ENCODE peak calls at places on chromosomes 3 and 15, in eight cellular contexts. W is neuronal stem cell, M is skeletal muscle cell, X is gastrocnemius medialis, V is heart right ventricle, Q is right cardiac atrium, N is bronchial epithelial cell, K is cardiac muscle cell. C is an unnamed sample.

GRCh38 chr3:63967675-63968611 is 55.4 kb downstream of the PSMD6 start:
- DNase-seq in M (no peak), K (peak), X (no peak), W (no peak), Q (peak), V (no peak), N (peak), C (no peak)

GRCh38 chr3:20039765-20040475 is at the start of gene KAT2B:
- DNase-seq in X (peak), V (peak), Q (peak), M (no peak), N (peak), W (peak), K (peak), C (peak)

GRCh38 chr3:101825904-101826445 is 23.3 kb upstream of the NFKBIZ start:
- DNase-seq in M (no peak), X (no peak), K (peak), N (peak), V (no peak), Q (no peak), W (no peak), C (no peak)

GRCh38 chr3:62184559-62184958 is 188.8 kb downstream of the FEZF2 start:
- DNase-seq in V (no peak), M (no peak), Q (no peak), K (peak), W (no peak), N (peak), X (no peak), C (no peak)

GRCh38 chr15:92328207-92328606 is 65.5 kb upstream of the ST8SIA2 start:
- DNase-seq in Q (no peak), N (no peak), W (no peak), V (no peak), K (no peak), X (no peak), M (no peak), C (no peak)

GRCh38 chr3:55201729-55202128 is 273.9 kb upstream of the LRTM1 start:
- DNase-seq in V (no peak), M (no peak), K (no peak), W (no peak), X (no peak), N (no peak), Q (no peak), C (no peak)

GRCh38 chr3:110791971-110792370 is 279.6 kb upstream of the NECTIN3 start:
- DNase-seq in X (no peak), Q (no peak), K (no peak), N (peak), W (no peak), M (no peak), V (no peak), C (no peak)

GRCh38 chr3:63559884-63560283 is 92.6 kb upstream of the SNTN start:
- DNase-seq in W (no peak), V (no peak), K (peak), M (no peak), N (peak), X (no peak), Q (no peak), C (no peak)

GRCh38 chr15:94083467-94083991 is 147.8 kb upstream of the MCTP2 start:
- DNase-seq in K (peak), V (no peak), M (peak), W (no peak), Q (peak), X (no peak), N (peak), C (peak)

GRCh38 chr3:190159902-190160435 is 39.3 kb upstream of the P3H2 start:
- DNase-seq in V (no peak), N (no peak), Q (no peak), X (no peak), W (no peak), K (no peak), M (no peak), C (no peak)

GRCh38 chr3:151890721-151891141 is 17.3 kb downstream of the SUCNR1 start:
- DNase-seq in V (no peak), W (no peak), K (peak), Q (no peak), N (peak), M (no peak), X (no peak), C (no peak)

GRCh38 chr3:48414376-48415250 is 15.3 kb downstream of the PLXNB1 start:
- DNase-seq in V (no peak), K (no peak), Q (peak), W (no peak), N (no peak), M (no peak), X (no peak), C (no peak)

GRCh38 chr3:194043516-194043915 is 92.4 kb upstream of the HES1 start:
- DNase-seq in V (no peak), K (peak), X (no peak), M (peak), N (peak), W (no peak), Q (no peak), C (no peak)

GRCh38 chr3:52523386-52524257 is 10.0 kb downstream of the NT5DC2 start:
- DNase-seq in N (no peak), W (no peak), M (no peak), Q (peak), V (peak), K (no peak), X (no peak), C (peak)

GRCh38 chr3:194098036-194098871 is 37.7 kb upstream of the HES1 start:
- DNase-seq in N (no peak), W (no peak), K (no peak), V (no peak), Q (no peak), X (no peak), M (peak), C (no peak)

GRCh38 chr3:1195922-1196321 is 103.1 kb downstream of the CNTN6 start:
- DNase-seq in Q (no peak), V (no peak), N (peak), W (no peak), K (peak), X (no peak), M (peak), C (peak)

GRCh38 chr15:55737373-55737772 is 5.6 kb downstream of the PRTG start:
- DNase-seq in X (no peak), K (peak), N (no peak), M (no peak), V (no peak), Q (no peak), W (peak), C (no peak)

GRCh38 chr3:72997421-72997961 is 880 bp downstream of the PPP4R2 start:
- DNase-seq in X (no peak), W (peak), K (peak), Q (peak), N (peak), M (no peak), V (no peak), C (peak)

GRCh38 chr3:88059380-88060160 is 515 bp downstream of the ZNF654 start:
- DNase-seq in Q (peak), M (no peak), N (peak), W (peak), X (peak), K (no peak), V (no peak), C (no peak)

GRCh38 chr3:127011270-127011992 is 28.5 kb downstream of the PLXNA1 start:
- DNase-seq in M (peak), X (peak), Q (peak), W (no peak), K (peak), V (peak), N (no peak), C (no peak)

GRCh38 chr3:28972921-28973320 is 307.9 kb upstream of the RBMS3 start:
- DNase-seq in W (no peak), N (peak), Q (no peak), M (no peak), K (peak), X (no peak), V (no peak), C (no peak)

GRCh38 chr3:46913644-46914043 is 36.1 kb downstream of the PTH1R start:
- DNase-seq in M (peak), V (no peak), Q (peak), K (peak), X (no peak), W (no peak), N (peak), C (peak)

GRCh38 chr3:65967376-65967775 is 71.3 kb downstream of the MAGI1 start:
- DNase-seq in V (no peak), W (no peak), X (no peak), K (peak), Q (no peak), M (no peak), N (no peak), C (no peak)

GRCh38 chr3:156483961-156484787 is 70.7 kb downstream of the SSR3 start:
- DNase-seq in X (no peak), V (no peak), N (peak), K (peak), M (peak), W (no peak), Q (no peak), C (peak)

GRCh38 chr3:63912768-63913588 is 795 bp upstream of the SCAANT1 start:
- DNase-seq in V (peak), X (peak), M (peak), W (peak), N (peak), K (peak), Q (peak), C (peak)

GRCh38 chr3:36244728-36245127 is 135.6 kb upstream of the STAC start:
- DNase-seq in N (peak), Q (no peak), M (peak), V (no peak), K (peak), X (no peak), W (no peak), C (no peak)

GRCh38 chr3:188185717-188186236 is 31.8 kb downstream of the LPP start:
- DNase-seq in K (no peak), M (no peak), X (peak), Q (peak), N (peak), V (no peak), W (no peak), C (no peak)

DNA sequence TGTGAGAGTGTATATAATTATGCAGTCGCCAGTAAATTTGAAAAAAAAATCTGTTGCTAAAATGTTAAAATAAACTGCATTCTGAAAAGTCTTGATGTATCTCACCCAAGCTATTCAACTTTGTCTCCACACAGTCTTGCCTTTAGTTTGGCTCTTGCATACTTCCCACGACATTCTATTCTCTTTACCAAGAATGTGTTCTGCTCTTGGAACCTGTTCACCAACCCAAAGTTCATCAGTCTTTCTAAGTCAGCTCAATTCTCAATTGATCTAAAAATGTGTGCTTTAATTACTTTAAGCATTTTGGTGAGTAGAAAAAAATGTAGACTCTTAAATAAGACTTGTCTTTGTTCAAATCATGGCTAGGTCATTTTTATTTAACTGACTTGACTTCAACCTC is 657.7 kb upstream of the TBL1XR1 start:
- DNase-seq in X (no peak), N (no peak), V (no peak), K (no peak), Q (no peak), W (no peak), M (no peak), C (no peak)
- H3K4me3 ChIP-seq in X (no peak), N (no peak), V (no peak), K (no peak), Q (no peak), W (no peak), M (no peak), C (no peak)

GRCh38 chr15:41935566-41936020 is 36.8 kb downstream of the EHD4 start:
- DNase-seq in Q (no peak), X (no peak), V (no peak), W (no peak), N (no peak), M (no peak), K (no peak), C (peak)
- H3K4me3 ChIP-seq in Q (no peak), X (no peak), V (no peak), W (no peak), N (no peak), M (no peak), K (no peak), C (no peak)

DNA sequence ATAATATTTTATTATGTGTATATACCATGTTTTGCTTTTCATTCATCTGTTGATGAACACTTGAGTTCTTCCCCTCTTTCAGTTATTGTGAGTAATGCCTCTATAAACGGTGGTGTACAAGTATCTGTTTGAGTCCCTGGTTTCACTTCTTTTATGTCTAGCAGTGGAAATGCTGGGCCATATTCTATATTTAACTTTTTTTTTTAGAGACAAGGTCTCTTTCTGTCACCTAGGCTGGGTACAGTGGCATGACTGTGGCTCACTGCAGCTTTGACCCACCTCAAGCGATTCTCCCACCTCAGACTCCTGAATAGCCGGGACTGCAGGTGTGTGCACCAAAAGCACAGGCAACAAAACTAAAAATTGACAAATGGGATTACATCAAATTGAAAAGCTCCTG is 19.9 kb downstream of the GOLM2 start:
- DNase-seq in Q (no peak), M (no peak), V (no peak), K (no peak), N (no peak), X (no peak), W (no peak), C (no peak)
- H3K4me3 ChIP-seq in Q (no peak), M (no peak), V (no peak), K (no peak), N (no peak), X (no peak), W (no peak), C (no peak)

GRCh38 chr15:69987492-69988482 is 109.9 kb downstream of the TLE3 start:
- DNase-seq in W (no peak), Q (no peak), X (no peak), K (no peak), M (no peak), N (no peak), V (no peak), C (peak)
- H3K4me3 ChIP-seq in W (no peak), Q (no peak), X (no peak), K (no peak), M (no peak), N (no peak), V (no peak), C (no peak)

DNA sequence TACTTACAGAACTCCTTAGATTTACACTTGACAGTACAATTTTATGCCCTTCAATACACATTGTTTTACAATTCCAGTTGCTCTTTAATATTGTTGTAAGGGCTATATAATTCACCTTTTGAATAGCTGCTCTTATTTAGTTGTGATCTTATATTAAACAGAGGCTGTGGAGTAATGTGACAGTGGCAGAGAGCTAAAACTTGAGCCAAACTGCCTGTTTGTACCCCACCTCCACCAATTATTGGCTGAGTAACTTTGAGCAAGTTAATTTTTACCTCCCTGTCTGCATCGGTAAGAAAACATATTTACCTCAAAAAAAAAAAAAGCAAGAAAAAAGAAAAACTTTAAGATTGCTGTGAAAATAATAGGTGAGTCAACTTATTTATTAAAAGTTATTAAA is 1.6 kb downstream of the SEC62 start:
- DNase-seq in X (no peak), Q (no peak), M (no peak), N (no peak), V (no peak), K (no peak), W (no peak), C (no peak)
- H3K4me3 ChIP-seq in X (peak), Q (no peak), M (peak), N (no peak), V (no peak), K (peak), W (no peak), C (peak)

GRCh38 chr3:112132975-112133448 is at the start of gene GCSAM:
- DNase-seq in M (no peak), W (no peak), Q (peak), N (peak), X (peak), K (no peak), V (peak), C (no peak)
- H3K4me3 ChIP-seq in M (no peak), W (no peak), Q (no peak), N (no peak), X (no peak), K (no peak), V (no peak), C (no peak)

GRCh38 chr3:112000971-112001370 is 2.2 kb downstream of the TAGLN3 start:
- DNase-seq in M (no peak), K (no peak), V (no peak), Q (no peak), W (no peak), X (no peak), N (no peak), C (no peak)
- H3K4me3 ChIP-seq in M (no peak), K (no peak), V (no peak), Q (no peak), W (peak), X (no peak), N (no peak), C (no peak)